ENCODE peak calls at places on chromosome 19, in seven cellular contexts. B, V, W, U, T, L and Q are unnamed samples.

GRCh38 chr19:50233308-50233910 is 30.0 kb downstream of the MYH14 start:
- DNase-seq in B (no peak), V (no peak), W (no peak), U (no peak), T (no peak), L (no peak), Q (no peak)

GRCh38 chr19:2341247-2341705 is 12.8 kb downstream of the SPPL2B start:
- DNase-seq in B (no peak), V (no peak), W (no peak), U (no peak), T (no peak), L (no peak), Q (no peak)

GRCh38 chr19:28148554-28148953 is 1064.4 kb downstream of the UQCRFS1 start:
- DNase-seq in B (no peak), V (no peak), W (no peak), U (no peak), T (no peak), L (no peak), Q (no peak)

GRCh38 chr19:51514866-51515481 is 13.4 kb upstream of the SIGLEC12 start:
- DNase-seq in B (peak), V (no peak), W (no peak), U (peak), T (peak), L (peak), Q (peak)

GRCh38 chr19:8017808-8018207 is 12.4 kb upstream of the ELAVL1 start:
- DNase-seq in B (no peak), V (no peak), W (no peak), U (no peak), T (peak), L (no peak), Q (no peak)

GRCh38 chr19:54485846-54486245 is 12.8 kb upstream of the CDC42EP5 start:
- DNase-seq in B (no peak), V (no peak), W (no peak), U (no peak), T (peak), L (no peak), Q (no peak)

GRCh38 chr19:27844261-27844660 is 1368.7 kb downstream of the UQCRFS1 start:
- DNase-seq in B (no peak), V (no peak), W (no peak), U (no peak), T (no peak), L (no peak), Q (no peak)

GRCh38 chr19:14147797-14148605 is 11.6 kb upstream of the ASF1B start:
- DNase-seq in B (peak), V (peak), W (no peak), U (peak), T (peak), L (peak), Q (no peak)

GRCh38 chr19:53991224-53992113 is at the start of gene CACNG6:
- DNase-seq in B (no peak), V (peak), W (no peak), U (peak), T (no peak), L (peak), Q (peak)

GRCh38 chr19:3062165-3063105 is at the start of gene TLE5:
- DNase-seq in B (no peak), V (no peak), W (no peak), U (no peak), T (peak), L (peak), Q (no peak)

GRCh38 chr19:2050991-2051770 is at the start of gene MKNK2:
- DNase-seq in B (peak), V (peak), W (peak), U (peak), T (peak), L (peak), Q (peak)

GRCh38 chr19:19661675-19662251 is 1.7 kb downstream of the ATP13A1 start:
- DNase-seq in B (no peak), V (peak), W (no peak), U (no peak), T (peak), L (peak), Q (no peak)

GRCh38 chr19:36436531-36436930 is 18.1 kb upstream of the ZFP82 start:
- DNase-seq in B (no peak), V (no peak), W (no peak), U (no peak), T (peak), L (peak), Q (no peak)

GRCh38 chr19:19746286-19747213 is 13.6 kb upstream of the ZNF14 start:
- DNase-seq in B (no peak), V (peak), W (no peak), U (no peak), T (peak), L (peak), Q (no peak)

GRCh38 chr19:12778905-12779161 is 3.5 kb upstream of the HOOK2 start:
- DNase-seq in B (no peak), V (no peak), W (no peak), U (no peak), T (no peak), L (no peak), Q (no peak)

GRCh38 chr19:884420-885211 is 8.4 kb downstream of the MED16 start:
- DNase-seq in B (no peak), V (no peak), W (no peak), U (no peak), T (peak), L (no peak), Q (no peak)

GRCh38 chr19:38685666-38686529 is 38.4 kb downstream of the ACTN4 start:
- DNase-seq in B (peak), V (peak), W (no peak), U (peak), T (peak), L (peak), Q (no peak)

GRCh38 chr19:18531485-18531884 is 9.6 kb upstream of the ELL start:
- DNase-seq in B (no peak), V (no peak), W (no peak), U (no peak), T (no peak), L (no peak), Q (no peak)

GRCh38 chr19:33390908-33391630 is 17.6 kb downstream of the CEBPG start:
- DNase-seq in B (no peak), V (no peak), W (no peak), U (no peak), T (no peak), L (no peak), Q (no peak)

DNA sequence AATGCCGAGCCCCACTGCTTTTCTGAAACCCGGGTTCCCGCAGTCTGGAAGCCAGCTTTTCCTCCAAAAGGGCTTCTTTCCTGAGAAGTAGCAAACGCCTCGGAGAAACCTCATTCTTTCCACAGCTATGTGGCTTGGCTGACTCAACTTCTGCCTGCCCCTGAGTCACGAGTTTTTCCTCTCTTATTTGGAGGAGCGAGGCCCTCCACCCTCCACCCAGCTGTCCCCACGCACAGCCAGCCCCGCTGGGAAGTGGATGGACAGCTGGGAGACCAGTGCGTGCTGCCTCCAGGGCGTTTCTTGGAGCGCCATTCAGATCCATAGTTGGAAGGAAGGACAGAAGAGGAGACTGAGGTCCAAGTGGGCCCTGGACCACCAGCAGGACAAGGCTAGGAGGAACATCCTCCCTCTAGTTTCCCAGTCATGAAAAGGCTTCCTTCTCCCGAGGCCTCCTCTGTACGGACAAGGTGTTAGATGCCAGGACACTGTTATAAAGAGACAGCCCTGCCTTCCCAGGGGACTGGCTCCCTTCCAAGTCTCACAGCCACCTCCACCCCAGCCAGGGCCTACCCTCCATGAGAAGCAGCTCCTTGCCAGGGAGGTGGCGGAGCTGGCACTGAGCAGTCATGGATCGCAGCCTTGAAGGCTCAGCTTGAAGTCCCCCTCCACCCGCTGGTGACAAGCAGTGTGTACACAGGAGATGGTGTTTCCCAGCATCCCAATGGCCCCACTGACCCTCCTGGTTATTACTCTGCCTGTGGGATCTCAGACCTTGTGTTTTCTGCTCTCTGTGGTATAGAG is 2.5 kb upstream of the PLEKHF1 start:
- DNase-seq in B (peak), V (no peak), W (no peak), U (peak), T (peak), L (peak), Q (no peak)
- H3K9ac ChIP-seq in B (peak), V (no peak), W (no peak), U (peak), T (no peak), L (no peak), Q (no peak)

DNA sequence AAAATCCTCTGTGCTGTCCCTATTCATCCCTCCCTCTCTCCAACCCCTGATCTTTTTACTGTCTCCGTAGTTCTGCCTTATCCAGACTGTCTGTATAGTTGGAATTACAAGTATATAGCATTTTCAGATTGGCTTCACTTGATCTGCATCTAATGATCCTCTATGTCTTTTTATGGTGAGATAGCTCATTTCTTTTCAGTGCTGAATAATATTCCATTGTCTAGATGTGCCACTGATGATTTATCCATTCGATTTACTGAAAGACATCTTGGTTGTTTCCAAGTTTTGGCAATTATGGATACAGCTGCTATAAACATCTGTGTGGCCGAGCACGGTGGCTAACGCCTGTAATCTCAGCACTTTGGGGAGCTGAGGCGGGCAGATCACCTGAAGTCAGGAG is 19.1 kb downstream of the IRGC start:
- DNase-seq in B (no peak), V (no peak), W (no peak), U (no peak), T (no peak), L (no peak), Q (no peak)
- H3K4ac ChIP-seq in B (no peak), V (no peak), W (no peak), U (no peak), T (no peak), L (no peak), Q (no peak)

DNA sequence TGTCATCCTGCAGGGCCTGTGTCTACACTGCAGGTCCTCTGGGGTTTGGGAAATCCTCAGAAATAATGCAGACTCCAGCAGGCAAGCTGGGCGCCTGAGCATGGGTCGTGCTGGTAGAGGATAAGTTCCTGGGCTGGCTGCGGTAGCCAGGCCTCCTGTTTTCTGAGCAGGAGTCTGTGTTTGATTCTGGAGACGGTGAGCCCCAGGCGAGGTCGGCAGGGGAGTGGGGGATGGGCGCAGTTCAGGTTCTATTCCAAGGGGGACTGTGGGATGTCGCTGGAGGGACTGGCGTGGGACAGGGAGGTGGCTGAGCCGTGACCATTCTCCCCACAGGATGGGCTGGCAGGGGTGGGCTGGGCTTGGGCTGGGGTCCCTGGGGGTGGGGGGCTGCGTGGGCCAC is 154.7 kb downstream of the KDM4B start:
- DNase-seq in B (no peak), V (peak), W (no peak), U (no peak), T (peak), L (peak), Q (no peak)
- H2BK120ac ChIP-seq in B (no peak), V (no peak), W (no peak), U (no peak), T (no peak), L (no peak), Q (no peak)

GRCh38 chr19:46992699-46993535 is 26.7 kb upstream of the NPAS1 start:
- DNase-seq in B (no peak), V (no peak), W (no peak), U (no peak), T (no peak), L (no peak), Q (no peak)

GRCh38 chr19:46994141-46994686 is 25.4 kb upstream of the NPAS1 start:
- DNase-seq in B (no peak), V (no peak), W (no peak), U (no peak), T (no peak), L (no peak), Q (no peak)

GRCh38 chr19:46988614-46989230 is 30.9 kb upstream of the NPAS1 start:
- DNase-seq in B (no peak), V (no peak), W (no peak), U (no peak), T (peak), L (no peak), Q (no peak)

GRCh38 chr19:46993622-46994021 is 26.0 kb upstream of the NPAS1 start:
- DNase-seq in B (no peak), V (no peak), W (no peak), U (no peak), T (no peak), L (no peak), Q (no peak)

GRCh38 chr19:46990998-46991676 is 28.5 kb upstream of the NPAS1 start:
- DNase-seq in B (peak), V (peak), W (peak), U (peak), T (peak), L (peak), Q (peak)
- H3K9ac ChIP-seq in B (no peak), V (no peak), W (no peak), U (peak), T (no peak), L (peak), Q (peak)